ENCODE peak calls at places on chromosomes 13 and 19, in eight cellular contexts. T is SJSA1; D is fibroblast of lung; L is body of pancreas; A is spleen; C is GM23248; V is CD4-positive, CD25-positive, alpha-beta regulatory T cell; M is MM.1S. W is an unnamed sample.
A peak's percentile ranks its signal among the peaks of the same experiment; 100 is the strongest.

GRCh38 chr13:48573213-48573612 is 40.3 kb upstream of the RCBTB2 start:
- DNase-seq in M (no peak), A (no peak), T (no peak), C (no peak), L (no peak), D (no peak), V (no peak), W (no peak)

GRCh38 chr13:51557875-51558604 is 26.2 kb upstream of the WDFY2 start:
- DNase-seq in D (peak; percentile 68), M (no peak), C (peak; percentile 97), A (no peak), V (no peak), T (peak; percentile 67), L (no peak), W (no peak)

GRCh38 chr13:65965496-65965895 is 1264.6 kb downstream of the PCDH9 start:
- DNase-seq in A (no peak), D (peak; percentile 33), M (no peak), T (no peak), V (no peak), C (peak; percentile 14), L (no peak), W (no peak)

GRCh38 chr13:110323172-110323851 is 16.2 kb downstream of the COL4A2 start:
- DNase-seq in T (peak; percentile 94), C (peak; percentile 86), V (no peak), D (peak; percentile 50), L (no peak), M (no peak), A (no peak), W (no peak)

GRCh38 chr13:35534343-35534742 is 57.9 kb upstream of the MAB21L1 start:
- DNase-seq in A (no peak), D (no peak), L (no peak), T (no peak), M (no peak), V (no peak), C (no peak), W (no peak)

GRCh38 chr13:20053891-20054290 is 95.4 kb downstream of the ZMYM2 start:
- DNase-seq in D (no peak), L (no peak), C (no peak), T (no peak), V (no peak), M (no peak), A (no peak), W (no peak)

GRCh38 chr13:44738463-44738862 is 162.3 kb upstream of the TSC22D1 start:
- DNase-seq in C (no peak), T (no peak), A (no peak), M (no peak), D (no peak), V (no peak), L (no peak), W (no peak)

GRCh38 chr13:111394211-111394922 is 73.9 kb downstream of the TEX29 start:
- DNase-seq in A (peak; percentile 61), L (no peak), V (no peak), T (peak; percentile 53), D (no peak), C (no peak), M (no peak), W (no peak)

GRCh38 chr19:17777840-17778620 is 16.9 kb upstream of the B3GNT3 start:
- DNase-seq in D (no peak), A (peak; percentile 92), T (peak; percentile 67), C (peak; percentile 69), L (peak; percentile 40), V (no peak), M (no peak), W (peak; percentile 75)

DNA sequence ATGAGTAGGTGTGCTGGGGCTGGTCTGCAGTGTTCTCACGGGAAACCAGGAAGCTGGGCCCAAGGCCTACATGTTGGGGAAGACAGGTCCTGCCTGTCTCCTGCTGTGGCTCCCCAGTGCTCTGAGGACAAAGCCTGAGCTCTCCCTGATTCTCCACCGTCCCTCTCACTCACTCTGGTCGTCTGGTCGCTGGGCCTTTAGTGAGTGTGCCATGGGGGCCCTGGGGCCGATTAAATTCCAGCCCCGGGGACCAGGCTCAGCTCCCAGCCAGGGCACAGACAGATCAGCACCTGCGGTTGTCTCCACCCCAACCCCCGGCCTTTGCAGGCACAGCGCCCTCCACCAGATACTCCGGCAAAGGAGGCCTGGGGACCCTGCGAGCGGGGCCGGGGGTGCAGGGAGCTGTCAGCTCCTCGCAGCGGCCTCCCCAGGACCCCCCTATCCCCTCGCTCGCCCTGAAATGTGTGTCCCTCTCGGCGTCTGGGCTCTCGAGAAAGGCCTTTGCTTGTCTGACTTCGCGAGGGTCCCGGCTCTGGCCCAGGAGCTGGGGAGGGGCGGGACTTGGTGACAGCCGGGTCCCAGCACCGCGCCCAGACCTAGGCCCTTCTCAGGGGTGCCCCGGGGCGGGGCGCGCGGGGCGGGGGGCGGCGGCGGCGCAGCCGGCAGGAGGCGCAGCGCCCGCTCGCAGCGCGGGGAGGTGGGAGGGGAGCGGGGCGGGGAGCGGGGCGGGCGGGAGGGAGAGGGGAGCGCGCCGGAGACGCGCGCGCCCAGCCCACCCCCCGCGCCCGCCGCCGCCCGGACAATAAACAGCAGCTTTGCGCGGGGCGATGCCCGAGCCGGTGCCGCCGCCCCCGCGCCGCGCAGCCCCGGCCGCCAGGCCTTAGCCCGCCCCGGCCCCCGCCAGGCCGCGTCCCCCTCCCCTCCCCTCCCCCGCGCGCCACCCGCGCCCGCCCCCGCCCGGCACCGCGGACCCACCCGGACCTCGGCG is at the start of gene PALM:
- DNase-seq in D (no peak), L (peak; percentile 28), M (no peak), C (no peak), V (no peak), A (no peak), T (no peak), W (peak; percentile 52)
- H3K4me3 ChIP-seq in D (peak within 1 kb of the TSS; percentile 59), L (no peak within 1 kb of the TSS), M (no peak within 1 kb of the TSS), C (peak within 1 kb of the TSS; percentile 42), V (no peak within 1 kb of the TSS), A (peak within 1 kb of the TSS; percentile 58), T (no peak within 1 kb of the TSS), W (peak within 1 kb of the TSS; percentile 49)

GRCh38 chr19:13087295-13087694 is 15.4 kb downstream of the LYL1 start:
- DNase-seq in M (no peak), D (no peak), L (no peak), T (no peak), V (no peak), C (no peak), A (no peak), W (no peak)

GRCh38 chr19:13083627-13084026 is 19.0 kb downstream of the LYL1 start:
- DNase-seq in M (no peak), A (no peak), T (no peak), C (no peak), V (no peak), D (no peak), L (no peak), W (no peak)

GRCh38 chr19:13087795-13088537 is 14.7 kb downstream of the LYL1 start:
- DNase-seq in D (no peak), M (no peak), V (no peak), A (no peak), T (no peak), L (no peak), C (no peak), W (no peak)

GRCh38 chr19:13085673-13086072 is 17.0 kb downstream of the LYL1 start:
- DNase-seq in V (no peak), A (no peak), T (no peak), M (no peak), D (no peak), L (no peak), C (no peak), W (no peak)

GRCh38 chr19:13086341-13086740 is 16.3 kb downstream of the LYL1 start:
- DNase-seq in A (no peak), V (no peak), L (no peak), M (no peak), C (no peak), T (no peak), D (no peak), W (no peak)
- H3K4me1 ChIP-seq in A (peaks cover 10% of the 10 kb centered on the region), V (no peaks in the 10 kb centered on the region), L (peaks cover 8% of the 10 kb centered on the region), M (peaks cover 7% of the 10 kb centered on the region), C (peaks cover 9% of the 10 kb centered on the region), T (no peaks in the 10 kb centered on the region), D (peaks cover 13% of the 10 kb centered on the region), W (no peaks in the 10 kb centered on the region)

GRCh38 chr13:63408227-63409202 is 1992.9 kb upstream of the PCDH20 start:
- DNase-seq in C (no peak), V (no peak), L (no peak), A (no peak), M (no peak), D (peak; percentile 62), T (no peak), W (no peak)
- H3K27me3 ChIP-seq in C (no peaks in the 10 kb centered on the region), V (no peaks in the 10 kb centered on the region), L (no peaks in the 10 kb centered on the region), A (no peaks in the 10 kb centered on the region), M (no peaks in the 10 kb centered on the region), D (no peaks in the 10 kb centered on the region), T (no peaks in the 10 kb centered on the region), W (no peaks in the 10 kb centered on the region)

DNA sequence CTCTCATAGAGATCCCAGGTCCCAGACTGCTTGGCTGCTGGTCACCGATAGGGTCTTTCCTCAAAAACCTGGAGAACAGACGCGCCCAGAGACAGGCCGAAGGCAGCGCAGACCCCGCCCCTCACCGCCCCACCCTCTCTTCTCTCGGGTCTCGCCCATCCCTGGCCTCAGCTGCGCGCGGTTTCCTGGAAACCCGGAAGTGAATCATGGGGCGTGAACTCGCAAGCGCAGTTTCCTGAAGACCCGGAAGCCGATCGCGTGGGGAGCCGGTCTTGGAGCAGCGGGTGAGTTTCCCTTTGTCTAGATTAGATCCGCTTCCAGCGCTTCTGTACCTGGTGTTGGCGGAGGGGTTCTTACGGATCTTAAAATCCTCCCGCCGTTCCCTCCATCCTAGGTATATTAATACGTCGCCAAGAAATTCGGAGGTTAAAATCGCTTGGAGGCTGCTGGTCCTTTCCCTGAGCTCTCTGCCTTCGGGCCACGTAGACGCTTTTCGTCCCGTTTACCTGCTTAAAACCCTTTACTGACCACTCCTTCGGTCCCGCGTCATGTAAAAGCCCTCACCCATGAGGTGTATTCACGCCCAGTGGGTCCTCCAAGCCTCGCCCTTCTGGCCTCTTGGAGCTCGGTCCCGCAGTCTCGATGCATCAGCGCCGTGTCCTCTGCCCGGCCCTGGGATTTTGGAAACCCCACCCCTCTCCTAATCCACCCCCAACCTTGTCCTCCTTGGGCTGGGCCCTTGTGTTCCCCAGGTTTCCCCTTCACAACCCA is at the start of gene ZNF578:
- DNase-seq in D (peak; percentile 91), M (no peak), A (peak; percentile 88), C (peak; percentile 89), V (peak; percentile 11), T (peak; percentile 51), L (peak; percentile 63), W (no peak)
- H3K4me3 ChIP-seq in D (peak within 1 kb of the TSS; percentile 88), M (no peak within 1 kb of the TSS), A (peak within 1 kb of the TSS; percentile 56), C (peak within 1 kb of the TSS; percentile 84), V (peak within 1 kb of the TSS; percentile 85), T (peak within 1 kb of the TSS; percentile 31), L (peak within 1 kb of the TSS; percentile 43), W (no peak within 1 kb of the TSS)

DNA sequence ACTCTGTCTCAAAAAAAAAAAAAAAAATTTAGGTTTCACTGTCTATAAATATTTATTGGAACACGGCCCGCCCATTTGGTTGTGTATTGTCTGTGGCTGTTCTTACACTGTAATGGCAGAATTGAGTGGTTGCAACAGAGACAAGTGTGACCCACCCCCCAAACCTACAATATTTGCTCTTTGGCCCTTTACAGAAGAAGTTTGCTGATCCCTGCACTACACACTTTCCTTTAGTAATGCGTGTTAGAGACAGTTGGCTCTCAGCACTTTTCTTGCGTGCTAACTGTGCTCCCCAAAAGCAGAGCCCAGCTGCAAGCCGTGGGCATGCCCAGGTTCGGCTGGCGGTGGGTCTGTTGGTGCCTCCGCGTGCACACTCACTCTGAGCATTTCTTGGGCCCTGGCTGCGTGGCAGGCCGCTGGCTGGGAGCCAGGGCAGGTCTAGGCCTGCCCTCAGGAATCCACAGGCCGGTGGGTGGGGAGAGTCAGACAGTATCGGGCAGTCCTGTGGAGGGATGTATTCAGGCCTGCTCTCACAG is 72.6 kb downstream of the SIPA1L3 start:
- DNase-seq in L (peak; percentile 68), T (no peak), D (no peak), C (no peak), M (no peak), V (no peak), A (peak; percentile 78), W (peak; percentile 56)
- H3K4me1 ChIP-seq in L (peaks cover 29% of the 10 kb centered on the region), T (peaks cover 78% of the 10 kb centered on the region), D (peaks cover 2% of the 10 kb centered on the region), C (peaks cover 2% of the 10 kb centered on the region), M (no peaks in the 10 kb centered on the region), V (no peaks in the 10 kb centered on the region), A (peaks cover 34% of the 10 kb centered on the region), W (peaks cover 63% of the 10 kb centered on the region)

GRCh38 chr19:31352782-31353651 is 3.8 kb upstream of the TSHZ3 start:
- DNase-seq in V (no peak), L (no peak), A (no peak), T (no peak), C (no peak), D (peak; percentile 19), M (no peak), W (no peak)
- H3K27me3 ChIP-seq in V (peaks cover 43% of the 10 kb centered on the region), L (peaks cover 25% of the 10 kb centered on the region), A (peaks cover 97% of the 10 kb centered on the region), T (no peaks in the 10 kb centered on the region), C (no peaks in the 10 kb centered on the region), D (no peaks in the 10 kb centered on the region), M (peaks cover 47% of the 10 kb centered on the region), W (no peaks in the 10 kb centered on the region)

W was measured in Caco-2.